ENCODE peak calls at places on chromosome 6, in nine cellular contexts. O is GM23338; R is H54; C is stimulated activated CD8-positive, alpha-beta memory T cell treated with anti-CD3 and anti-CD28 coated beads, Interleukin-7, amount 100 ng/mL, for 4 hours; A is left colon; B is C1 segment of cervical spinal cord; N is AG08395; T is NCI-H1105; K is sciatic nerve. X is an unnamed sample.
A peak's percentile ranks its signal among the peaks of the same experiment; 100 is the strongest.

GRCh38 chr6:97626586-97627441 is 343.8 kb upstream of the MMS22L start:
- DNase-seq in O (peak; percentile 11), R (no peak), C (no peak), A (no peak), B (peak; percentile 28), N (peak; percentile 29), T (peak; percentile 38), K (peak; percentile 64), X (no peak)

GRCh38 chr6:53032853-53033252 is 32.4 kb upstream of the FBXO9 start:
- DNase-seq in O (no peak), R (no peak), C (no peak), A (no peak), B (peak; percentile 27), N (peak; percentile 10), T (no peak), K (no peak), X (no peak)

GRCh38 chr6:12010635-12011275 is 1.4 kb upstream of the HIVEP1 start:
- DNase-seq in O (peak; percentile 80), R (no peak), C (no peak), A (peak; percentile 77), B (no peak), N (no peak), T (peak; percentile 57), K (peak; percentile 85), X (no peak)

GRCh38 chr6:32941412-32941784 is 570 bp upstream of the HLA-DMB start:
- DNase-seq in O (no peak), R (no peak), C (no peak), A (no peak), B (no peak), N (no peak), T (no peak), K (no peak), X (no peak)

GRCh38 chr6:160573943-160574342 is 90.1 kb downstream of the LPA start:
- DNase-seq in O (no peak), R (no peak), C (no peak), A (no peak), B (no peak), N (no peak), T (no peak), K (no peak), X (no peak)

GRCh38 chr6:89146748-89147715 is 1.2 kb downstream of the PM20D2 start:
- DNase-seq in O (peak; percentile 70), R (peak; percentile 19), C (no peak), A (no peak), B (no peak), N (peak; percentile 18), T (no peak), K (no peak), X (no peak)

GRCh38 chr6:135182993-135183531 is 2.0 kb downstream of the MYB start:
- DNase-seq in O (peak; percentile 70), R (no peak), C (peak; percentile 62), A (peak; percentile 88), B (no peak), N (no peak), T (peak; percentile 72), K (no peak), X (no peak)

GRCh38 chr6:90192857-90193256 is 103.8 kb downstream of the BACH2 start:
- DNase-seq in O (peak; percentile 23), R (no peak), C (no peak), A (no peak), B (no peak), N (no peak), T (no peak), K (no peak), X (no peak)

GRCh38 chr6:148746363-148747144 is at the start of gene UST:
- DNase-seq in O (peak; percentile 94), R (peak; percentile 37), C (peak; percentile 40), A (peak; percentile 78), B (peak; percentile 77), N (peak; percentile 82), T (peak; percentile 46), K (peak; percentile 92), X (peak; percentile 92)

GRCh38 chr6:113067612-113068262 is 720.6 kb downstream of the RFPL4B start:
- DNase-seq in O (no peak), R (no peak), C (no peak), A (no peak), B (no peak), N (peak; percentile 25), T (no peak), K (no peak), X (no peak)